ENCODE peak calls at places on chromosomes 4 and X, in five cellular contexts. A is pancreas, D is HT1080, G is DMS153, Z is endothelial cell. W is an unnamed sample.

GRCh38 chrX:7330971-7331746 is 183.2 kb upstream of the PUDP start:
- DNase-seq in A (no peak), D (no peak), G (no peak), Z (no peak), W (no peak)

GRCh38 chr4:74623041-74623440 is 171.3 kb downstream of the BTC start:
- DNase-seq in A (no peak), D (peak; percentile 43), G (peak; percentile 46), Z (peak; percentile 18), W (no peak)

GRCh38 chrX:34826964-34827363 is 115.6 kb upstream of the FAM47B start:
- DNase-seq in A (no peak), D (no peak), G (no peak), Z (no peak), W (no peak)

GRCh38 chr4:141065872-141066271 is 67.4 kb downstream of the RNF150 start:
- DNase-seq in A (no peak), D (no peak), G (no peak), Z (no peak), W (no peak)

GRCh38 chr4:172073590-172073989 is 260.4 kb downstream of the GALNTL6 start:
- DNase-seq in A (no peak), D (no peak), G (no peak), Z (no peak), W (no peak)

GRCh38 chr4:48112017-48112667 is 21.9 kb downstream of the TXK start:
- DNase-seq in A (no peak), D (peak; percentile 66), G (no peak), Z (no peak), W (peak; percentile 59)

GRCh38 chr4:26229974-26230373 is 90.8 kb upstream of the RBPJ start:
- DNase-seq in A (no peak), D (no peak), G (no peak), Z (no peak), W (no peak)

GRCh38 chr4:94349193-94349592 is 6.6 kb upstream of the HPGDS start:
- DNase-seq in A (no peak), D (peak; percentile 5), G (no peak), Z (no peak), W (no peak)

GRCh38 chrX:73817381-73818199 is 254.6 kb downstream of the CHIC1 start:
- DNase-seq in A (no peak), D (no peak), G (no peak), Z (no peak), W (no peak)

GRCh38 chr4:158814636-158815035 is 45.8 kb downstream of the FNIP2 start:
- DNase-seq in A (no peak), D (no peak), G (no peak), Z (no peak), W (no peak)

GRCh38 chrX:101759000-101759399 is 99.3 kb upstream of the ARMCX2 start:
- DNase-seq in A (peak; percentile 16), D (peak; percentile 37), G (no peak), Z (peak; percentile 45), W (no peak)

GRCh38 chrX:131801066-131801465 is 222.0 kb upstream of the STK26 start:
- DNase-seq in A (no peak), D (no peak), G (no peak), Z (no peak), W (no peak)

GRCh38 chr4:186067757-186068385 is 1.1 kb upstream of the TLR3 start:
- DNase-seq in A (peak; percentile 79), D (peak; percentile 74), G (peak; percentile 82), Z (peak; percentile 24), W (peak; percentile 75)

GRCh38 chrX:141760761-141761160 is 62.2 kb upstream of the SPANXD start:
- DNase-seq in A (no peak), D (peak; percentile 53), G (no peak), Z (no peak), W (no peak)

GRCh38 chrX:96650023-96650422 is 34.6 kb upstream of the DIAPH2 start:
- DNase-seq in A (no peak), D (no peak), G (no peak), Z (no peak), W (no peak)

GRCh38 chr4:52836653-52837052 is 25.5 kb upstream of the RASL11B start:
- DNase-seq in A (no peak), D (no peak), G (no peak), Z (no peak), W (no peak)

GRCh38 chr4:52983563-52984303 is 121.6 kb downstream of the RASL11B start:
- DNase-seq in A (no peak), D (peak; percentile 34), G (peak; percentile 39), Z (peak; percentile 40), W (no peak)

GRCh38 chrX:1178580-1179057 is 33.8 kb downstream of the CRLF2 start:
- DNase-seq in A (no peak), D (no peak), G (no peak), Z (no peak), W (peak; percentile 27)

GRCh38 chrX:35919536-35920309 is at the start of gene CFAP47:
- DNase-seq in A (peak; percentile 57), D (peak; percentile 1), G (peak; percentile 41), Z (peak; percentile 52), W (peak; percentile 63)

GRCh38 chr4:184805462-184806245 is 20.1 kb downstream of the ACSL1 start:
- DNase-seq in A (peak; percentile 82), D (no peak), G (peak; percentile 33), Z (no peak), W (peak; percentile 86)

GRCh38 chr4:185792384-185793146 is 19.4 kb downstream of the SORBS2 start:
- DNase-seq in A (no peak), D (peak; percentile 91), G (peak; percentile 11), Z (no peak), W (no peak)

GRCh38 chr4:37864786-37865185 is 26.1 kb upstream of the TBC1D1 start:
- DNase-seq in A (no peak), D (no peak), G (no peak), Z (no peak), W (no peak)

GRCh38 chr4:73417973-73418372 is 13.9 kb downstream of the ALB start:
- DNase-seq in A (no peak), D (no peak), G (no peak), Z (peak; percentile 10), W (no peak)

GRCh38 chrX:153580700-153581386 is 18.1 kb downstream of the CCNQ start:
- DNase-seq in A (no peak), D (no peak), G (no peak), Z (peak; percentile 44), W (no peak)

GRCh38 chr4:102734591-102735385 is 26.0 kb downstream of the MANBA start:
- DNase-seq in A (no peak), D (peak; percentile 80), G (no peak), Z (no peak), W (no peak)

GRCh38 chrX:30085571-30085970 is 129.8 kb upstream of the MAGEB2 start:
- DNase-seq in A (no peak), D (no peak), G (no peak), Z (no peak), W (no peak)

GRCh38 chrX:37967714-37968113 is 38.6 kb upstream of the SYTL5 start:
- DNase-seq in A (no peak), D (no peak), G (no peak), Z (no peak), W (no peak)

GRCh38 chrX:19515615-19516105 is 352 bp upstream of the MAP3K15 start:
- DNase-seq in A (no peak), D (no peak), G (no peak), Z (no peak), W (peak; percentile 47)

GRCh38 chr4:154740462-154740861 is 3.3 kb upstream of the LRAT start:
- DNase-seq in A (no peak), D (no peak), G (no peak), Z (no peak), W (no peak)

GRCh38 chr4:186881521-186882220 is 158.0 kb upstream of the FAT1 start:
- DNase-seq in A (no peak), D (peak; percentile 60), G (no peak), Z (no peak), W (no peak)

GRCh38 chr4:87011340-87012034 is 76.7 kb downstream of the AFF1 start:
- DNase-seq in A (no peak), D (peak; percentile 87), G (peak; percentile 57), Z (no peak), W (no peak)

GRCh38 chr4:122456228-122457106 is at the start of gene IL2:
- DNase-seq in A (no peak), D (no peak), G (peak; percentile 58), Z (no peak), W (no peak)

GRCh38 chr4:95304898-95305297 is 243.9 kb downstream of the UNC5C start:
- DNase-seq in A (no peak), D (peak; percentile 75), G (no peak), Z (no peak), W (no peak)

GRCh38 chrX:102959471-102959870 is 22.4 kb downstream of the RAB40AL start:
- DNase-seq in A (no peak), D (peak; percentile 69), G (no peak), Z (no peak), W (no peak)

GRCh38 chr4:172147702-172148101 is 334.5 kb downstream of the GALNTL6 start:
- DNase-seq in A (no peak), D (peak; percentile 3), G (no peak), Z (no peak), W (no peak)

GRCh38 chrX:53085661-53086229 is 3.6 kb downstream of the TSPYL2 start:
- DNase-seq in A (no peak), D (no peak), G (no peak), Z (no peak), W (no peak)

GRCh38 chrX:155993421-155993820 is 4.1 kb upstream of the IL9R start:
- DNase-seq in A (no peak), D (no peak), G (no peak), Z (no peak), W (no peak)

GRCh38 chr4:40909363-40909876 is 159.7 kb downstream of the NSUN7 start:
- DNase-seq in A (no peak), D (peak; percentile 89), G (peak; percentile 57), Z (no peak), W (no peak)